ENCODE peak calls at places on chromosomes 12 and 14, in eight cellular contexts. D is T-helper 2 cell; H is HT-29; R is progenitor cell of endocrine pancreas; L is GM23338; F is CD8-positive, alpha-beta T cell; Q is NCI-H1092; U is CD8-positive, alpha-beta memory T cell. X is an unnamed sample.

GRCh38 chr12:116598341-116599284 is 39.4 kb downstream of the MAP1LC3B2 start:
- DNase-seq in Q (no peak), F (no peak), D (no peak), R (no peak), L (no peak), U (no peak), H (no peak), X (peak; percentile 85)

GRCh38 chr12:53220857-53221202 is 11.2 kb downstream of the RARG start:
- DNase-seq in R (peak; percentile 83), Q (no peak), U (peak; percentile 75), F (peak; percentile 77), D (peak; percentile 71), H (peak; percentile 97), L (peak; percentile 95), X (peak; percentile 98)

GRCh38 chr12:78185109-78185508 is 354.4 kb downstream of the NAV3 start:
- DNase-seq in D (no peak), L (no peak), Q (no peak), H (no peak), R (no peak), U (no peak), F (no peak), X (no peak)

GRCh38 chr12:42684171-42685071 is 94.9 kb upstream of the PRICKLE1 start:
- DNase-seq in D (no peak), R (no peak), F (no peak), Q (no peak), L (peak; percentile 8), U (no peak), H (no peak), X (no peak)

GRCh38 chr14:103315368-103315911 is 18.6 kb upstream of the EIF5 start:
- DNase-seq in L (no peak), Q (no peak), R (no peak), U (no peak), F (no peak), H (no peak), D (no peak), X (no peak)

GRCh38 chr12:113996026-113996425 is 29.9 kb upstream of the RBM19 start:
- DNase-seq in Q (no peak), R (no peak), D (no peak), L (peak; percentile 70), H (peak; percentile 13), U (no peak), F (no peak), X (peak; percentile 57)

GRCh38 chr12:78802593-78802992 is 62.0 kb upstream of the SYT1 start:
- DNase-seq in H (peak; percentile 41), F (no peak), D (no peak), U (no peak), L (peak; percentile 8), R (no peak), Q (no peak), X (peak; percentile 24)

GRCh38 chr14:81165188-81165587 is 55.6 kb downstream of the GTF2A1 start:
- DNase-seq in F (no peak), U (no peak), L (no peak), R (no peak), Q (no peak), D (no peak), H (no peak), X (no peak)

GRCh38 chr12:27158322-27158721 is 75.9 kb upstream of the C12orf71 start:
- DNase-seq in R (no peak), U (no peak), Q (no peak), F (no peak), D (no peak), H (no peak), L (peak; percentile 60), X (no peak)

GRCh38 chr12:9113987-9114309 is 1.8 kb downstream of the A2M start:
- DNase-seq in U (no peak), D (no peak), Q (no peak), L (no peak), F (no peak), H (no peak), R (no peak), X (no peak)

GRCh38 chr12:16495196-16495595 is 110.8 kb downstream of the LMO3 start:
- DNase-seq in L (no peak), U (no peak), R (no peak), F (no peak), Q (no peak), H (no peak), D (no peak), X (no peak)

GRCh38 chr12:123713398-123714301 is 1.5 kb downstream of the ATP6V0A2 start:
- DNase-seq in U (no peak), L (no peak), H (peak; percentile 42), Q (no peak), F (no peak), R (no peak), D (no peak), X (peak; percentile 34)

GRCh38 chr14:26849514-26849913 is 251.7 kb upstream of the NOVA1 start:
- DNase-seq in Q (no peak), R (no peak), D (no peak), L (no peak), H (no peak), F (no peak), U (no peak), X (no peak)

GRCh38 chr14:103232831-103233319 is 101.2 kb upstream of the EIF5 start:
- DNase-seq in Q (peak; percentile 47), L (no peak), H (no peak), R (no peak), U (no peak), F (no peak), D (no peak), X (no peak)

GRCh38 chr12:131928080-131928764 is 854 bp upstream of the PUS1 start:
- DNase-seq in Q (no peak), L (peak; percentile 51), F (peak; percentile 12), R (no peak), U (no peak), H (no peak), D (no peak), X (peak; percentile 70)

GRCh38 chr14:55705651-55706340 is 125.8 kb downstream of the KTN1 start:
- DNase-seq in R (no peak), L (no peak), H (no peak), F (no peak), Q (peak; percentile 68), U (no peak), D (no peak), X (no peak)

GRCh38 chr12:6161124-6161882 is 36.8 kb upstream of the VWF start:
- DNase-seq in Q (no peak), F (no peak), U (no peak), D (no peak), H (no peak), L (no peak), R (no peak), X (no peak)

GRCh38 chr14:57390806-57391562 is 598 bp downstream of the NAA30 start:
- DNase-seq in F (peak; percentile 25), L (peak; percentile 64), U (no peak), R (peak; percentile 39), H (peak; percentile 31), D (peak; percentile 15), Q (no peak), X (peak; percentile 58)

GRCh38 chr12:88310069-88310468 is 168.0 kb downstream of the TMTC3 start:
- DNase-seq in L (no peak), Q (no peak), R (no peak), D (no peak), U (no peak), H (no peak), F (no peak), X (no peak)

GRCh38 chr12:106082216-106083175 is 56.3 kb downstream of the NUAK1 start:
- DNase-seq in F (no peak), L (no peak), U (no peak), D (no peak), Q (no peak), R (no peak), H (no peak), X (no peak)

GRCh38 chr12:41202051-41202450 is 13.9 kb downstream of the PDZRN4 start:
- DNase-seq in H (no peak), F (no peak), D (no peak), L (no peak), Q (no peak), R (no peak), U (no peak), X (no peak)

GRCh38 chr14:71414631-71415403 is 507.6 kb downstream of the PCNX1 start:
- DNase-seq in D (no peak), L (no peak), U (no peak), R (no peak), Q (no peak), H (no peak), F (no peak), X (no peak)

GRCh38 chr14:37063467-37064240 is 108.8 kb downstream of the SLC25A21 start:
- DNase-seq in F (no peak), U (no peak), R (no peak), L (no peak), Q (no peak), D (no peak), H (no peak), X (no peak)

GRCh38 chr14:86938356-86938755 is 1054.6 kb downstream of the GALC start:
- DNase-seq in D (no peak), H (no peak), F (no peak), R (no peak), Q (no peak), L (no peak), U (no peak), X (no peak)

GRCh38 chr12:12456637-12457036 is 99.8 kb downstream of the BORCS5 start:
- DNase-seq in Q (no peak), H (no peak), F (no peak), D (no peak), U (no peak), R (no peak), L (no peak), X (no peak)

GRCh38 chr12:82187595-82187994 is 170.6 kb downstream of the CCDC59 start:
- DNase-seq in H (no peak), R (no peak), F (no peak), L (no peak), D (no peak), Q (no peak), U (no peak), X (no peak)